ENCODE peak calls at places on chromosomes 2 and 18, in eight cellular contexts. F is upper lobe of left lung; U is upper lobe of right lung; M is GM23248; Q is spleen; H is lung; I is aorta; B is CD8-positive, alpha-beta memory T cell. E is an unnamed sample. For H3K4me1, the result is how much of the 10 kb centered on the place peaks cover.

GRCh38 chr18:908631-909621 is 4.3 kb downstream of the ADCYAP1 start:
- DNase-seq in F (no peak), U (no peak), M (peak), Q (no peak), H (no peak), I (no peak), B (no peak), E (no peak)

GRCh38 chr2:105184420-105184819 is 57.1 kb upstream of the GPR45 start:
- DNase-seq in F (no peak), U (no peak), M (no peak), Q (no peak), H (no peak), I (no peak), B (no peak), E (no peak)

GRCh38 chr2:121626777-121627524 is 22.3 kb downstream of the CLASP1 start:
- DNase-seq in F (peak), U (no peak), M (no peak), Q (no peak), H (peak), I (no peak), B (no peak), E (no peak)

GRCh38 chr2:219509780-219510511 is 4.3 kb upstream of the ASIC4 start:
- DNase-seq in F (peak), U (no peak), M (peak), Q (no peak), H (no peak), I (peak), B (peak), E (no peak)

GRCh38 chr2:216057688-216058193 is 23.9 kb downstream of the PECR start:
- DNase-seq in F (peak), U (peak), M (peak), Q (peak), H (peak), I (no peak), B (peak), E (no peak)

GRCh38 chr2:119142822-119143221 is 15.7 kb downstream of the C1QL2 start:
- DNase-seq in F (no peak), U (no peak), M (no peak), Q (no peak), H (peak), I (no peak), B (no peak), E (no peak)

GRCh38 chr2:185201063-185201462 is 537.5 kb upstream of the FSIP2 start:
- DNase-seq in F (no peak), U (no peak), M (no peak), Q (no peak), H (no peak), I (no peak), B (no peak), E (no peak)

GRCh38 chr2:154243685-154244084 is 372.0 kb downstream of the GALNT13 start:
- DNase-seq in F (no peak), U (no peak), M (no peak), Q (no peak), H (no peak), I (no peak), B (no peak), E (no peak)

GRCh38 chr2:673615-674318 is 3.4 kb downstream of the TMEM18 start:
- DNase-seq in F (no peak), U (no peak), M (peak), Q (no peak), H (no peak), I (no peak), B (no peak), E (no peak)
- H3K4me1 ChIP-seq in F (under half), U (under half), M (under half), Q (half or more), H (under half), I (under half), B (under half), E (under half)

GRCh38 chr2:196354186-196354585 is 182.8 kb upstream of the STK17B start:
- DNase-seq in F (no peak), U (no peak), M (no peak), Q (no peak), H (no peak), I (no peak), B (no peak), E (no peak)

GRCh38 chr2:196360650-196361049 is 189.3 kb upstream of the STK17B start:
- DNase-seq in F (no peak), U (no peak), M (no peak), Q (no peak), H (no peak), I (no peak), B (no peak), E (no peak)

GRCh38 chr2:196353717-196354116 is 182.3 kb upstream of the STK17B start:
- DNase-seq in F (no peak), U (no peak), M (no peak), Q (no peak), H (no peak), I (no peak), B (no peak), E (no peak)

GRCh38 chr2:196356332-196356731 is 185.0 kb upstream of the STK17B start:
- DNase-seq in F (no peak), U (no peak), M (no peak), Q (no peak), H (no peak), I (no peak), B (no peak), E (no peak)
- H3K4me3 ChIP-seq in F (peak), U (no peak), M (no peak), Q (peak), H (no peak), I (no peak), B (no peak), E (no peak)

DNA sequence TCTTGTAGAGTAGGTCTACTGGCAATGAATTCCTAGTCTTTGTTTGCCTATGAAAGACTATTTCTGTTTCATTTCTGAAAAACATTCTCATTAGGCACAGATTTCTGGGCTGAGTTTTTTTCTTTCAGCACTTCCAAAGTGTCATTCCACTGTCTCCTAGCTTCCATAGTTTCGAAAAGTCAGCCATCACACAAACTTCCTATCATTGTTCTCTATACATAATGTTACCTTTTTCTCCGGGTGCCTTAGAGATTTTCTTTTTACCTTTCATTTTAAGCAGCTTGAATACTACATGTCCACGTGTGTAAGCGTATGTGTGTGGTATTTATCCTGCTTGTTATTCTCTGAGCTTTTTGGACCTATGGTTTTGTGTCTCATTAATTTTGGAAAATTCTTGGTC is 55.7 kb downstream of the OLA1 start:
- DNase-seq in F (no peak), U (no peak), M (no peak), Q (no peak), H (no peak), I (no peak), B (no peak), E (no peak)
- H3K4me1 ChIP-seq in F (under half), U (under half), M (under half), Q (under half), H (under half), I (under half), B (under half), E (under half)

GRCh38 chr2:241686649-241687425 is at the start of gene DTYMK:
- DNase-seq in F (peak), U (peak), M (peak), Q (peak), H (peak), I (peak), B (peak), E (peak)

GRCh38 chr2:241690202-241690717 is 3.6 kb upstream of the DTYMK start:
- DNase-seq in F (no peak), U (no peak), M (no peak), Q (no peak), H (no peak), I (no peak), B (no peak), E (no peak)

GRCh38 chr2:241686322-241686648 is 330 bp downstream of the DTYMK start:
- DNase-seq in F (no peak), U (no peak), M (no peak), Q (no peak), H (peak), I (no peak), B (no peak), E (no peak)

GRCh38 chr2:241692448-241692847 is 5.8 kb upstream of the DTYMK start:
- DNase-seq in F (no peak), U (no peak), M (peak), Q (no peak), H (no peak), I (no peak), B (no peak), E (no peak)

DNA sequence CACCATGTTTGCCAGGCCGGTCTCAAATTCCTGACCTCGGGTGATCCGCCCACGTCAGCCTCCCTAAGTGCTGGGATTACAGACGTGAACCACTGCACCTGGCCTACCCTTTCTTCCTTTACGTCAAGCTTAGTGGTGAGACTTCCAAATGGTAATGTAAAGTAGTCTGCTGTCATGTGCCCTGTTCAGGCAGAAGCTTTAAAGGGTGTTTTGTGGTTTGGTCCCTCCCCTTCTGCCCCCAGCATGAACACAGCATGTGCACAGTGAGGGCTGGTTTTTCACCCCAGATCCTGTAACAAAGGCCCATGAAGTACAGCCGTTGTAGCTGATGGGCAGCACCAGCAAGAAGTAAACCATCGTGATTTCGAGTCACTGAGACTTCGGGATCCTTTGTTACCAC is 2.7 kb upstream of the DTYMK start:
- DNase-seq in F (no peak), U (no peak), M (no peak), Q (no peak), H (no peak), I (no peak), B (no peak), E (no peak)
- H3K4me3 ChIP-seq in F (no peak), U (no peak), M (no peak), Q (no peak), H (no peak), I (no peak), B (no peak), E (no peak)

GRCh38 chr18:36382854-36383253 is 85.3 kb downstream of the FHOD3 start:
- DNase-seq in F (no peak), U (no peak), M (no peak), Q (no peak), H (no peak), I (no peak), B (no peak), E (no peak)
- H3K4me1 ChIP-seq in F (under half), U (under half), M (under half), Q (under half), H (under half), I (under half), B (under half), E (under half)

GRCh38 chr18:9826666-9827065 is 59.1 kb upstream of the TXNDC2 start:
- DNase-seq in F (no peak), U (no peak), M (no peak), Q (no peak), H (no peak), I (no peak), B (no peak), E (no peak)

GRCh38 chr18:9827211-9827855 is 58.4 kb upstream of the TXNDC2 start:
- DNase-seq in F (no peak), U (no peak), M (no peak), Q (no peak), H (no peak), I (no peak), B (no peak), E (no peak)

GRCh38 chr18:9828794-9829712 is 56.7 kb upstream of the TXNDC2 start:
- DNase-seq in F (no peak), U (no peak), M (no peak), Q (no peak), H (no peak), I (no peak), B (no peak), E (no peak)

GRCh38 chr18:9825571-9826073 is 60.2 kb upstream of the TXNDC2 start:
- DNase-seq in F (peak), U (no peak), M (peak), Q (no peak), H (peak), I (no peak), B (no peak), E (no peak)

GRCh38 chr18:9827856-9828793 is 57.6 kb upstream of the TXNDC2 start:
- DNase-seq in F (peak), U (no peak), M (peak), Q (peak), H (peak), I (no peak), B (no peak), E (peak)
- H3K4me3 ChIP-seq in F (no peak), U (no peak), M (peak), Q (no peak), H (no peak), I (no peak), B (no peak), E (no peak)

GRCh38 chr2:54429055-54429454 is 27.1 kb upstream of the SPTBN1 start:
- DNase-seq in F (no peak), U (no peak), M (peak), Q (no peak), H (no peak), I (no peak), B (no peak), E (no peak)
- H3K4me1 ChIP-seq in F (half or more), U (half or more), M (under half), Q (under half), H (under half), I (under half), B (under half), E (under half)